ENCODE peak calls at places on chromosomes 5 and 9, in six cellular contexts. S, A, P, D, G and L are unnamed samples. For H3K36me3, the result is how much of the 10 kb centered on the place peaks cover.

GRCh38 chr9:14923701-14924100 is 13.5 kb upstream of the FREM1 start:
- DNase-seq in D (no peak), A (no peak), P (no peak), G (no peak), S (no peak), L (no peak)

GRCh38 chr9:99823392-99824377 is 2.0 kb downstream of the NR4A3 start:
- DNase-seq in P (no peak), G (peak), S (peak), D (peak), A (peak), L (no peak)

GRCh38 chr9:81671880-81672280 is 17.5 kb downstream of the TLE1 start:
- DNase-seq in P (no peak), G (no peak), D (no peak), A (peak), S (no peak), L (no peak)

GRCh38 chr9:111050819-111051218 is 12.5 kb upstream of the LPAR1 start:
- DNase-seq in P (no peak), G (no peak), S (no peak), D (no peak), A (no peak), L (no peak)

GRCh38 chr5:19977069-19977468 is 10.9 kb downstream of the CDH18 start:
- DNase-seq in D (no peak), P (no peak), A (no peak), G (no peak), S (no peak), L (no peak)

GRCh38 chr9:83622814-83623633 is at the start of gene IDNK:
- DNase-seq in D (peak), G (peak), S (peak), P (peak), A (peak), L (no peak)

GRCh38 chr5:74020488-74020887 is 394.5 kb downstream of the ARHGEF28 start:
- DNase-seq in A (no peak), G (no peak), D (no peak), P (no peak), S (no peak), L (no peak)

GRCh38 chr5:37208883-37209808 is 40.0 kb downstream of the CPLANE1 start:
- DNase-seq in G (no peak), D (peak), P (no peak), S (no peak), A (peak), L (no peak)

GRCh38 chr5:116013207-116013777 is 19.0 kb upstream of the ARL14EPL start:
- DNase-seq in P (no peak), G (no peak), A (no peak), D (no peak), S (no peak), L (no peak)

GRCh38 chr9:12784461-12785250 is 9.8 kb downstream of the LURAP1L start:
- DNase-seq in S (no peak), D (no peak), G (no peak), A (peak), P (peak), L (no peak)

GRCh38 chr5:113166285-113166684 is 189.7 kb downstream of the DCP2 start:
- DNase-seq in D (no peak), S (peak), A (no peak), P (no peak), G (no peak), L (no peak)

GRCh38 chr5:131381792-131382191 is 117.9 kb downstream of the CDC42SE2 start:
- DNase-seq in P (no peak), S (no peak), A (no peak), D (no peak), G (no peak), L (no peak)

GRCh38 chr5:175821790-175822211 is 49.6 kb upstream of the CPLX2 start:
- DNase-seq in D (no peak), A (no peak), G (no peak), S (no peak), P (peak), L (no peak)

GRCh38 chr5:148826082-148826971 is at the start of gene ADRB2:
- DNase-seq in D (peak), S (peak), P (peak), A (peak), G (peak), L (peak)

GRCh38 chr5:149913449-149914419 is 30.9 kb downstream of the PDE6A start:
- DNase-seq in G (no peak), P (no peak), A (no peak), D (no peak), S (no peak), L (no peak)

GRCh38 chr9:82548030-82548429 is 514.9 kb downstream of the RASEF start:
- DNase-seq in G (no peak), S (no peak), P (no peak), A (no peak), D (no peak), L (no peak)

GRCh38 chr9:70563437-70564204 is 149.2 kb upstream of the KLF9 start:
- DNase-seq in A (no peak), S (no peak), P (no peak), G (no peak), D (no peak), L (no peak)

GRCh38 chr9:79630521-79631403 is 59.0 kb downstream of the TLE4 start:
- DNase-seq in G (no peak), S (no peak), P (no peak), A (no peak), D (peak), L (no peak)

GRCh38 chr5:88304356-88304755 is 35.7 kb upstream of the TMEM161B start:
- DNase-seq in G (no peak), A (no peak), S (no peak), D (no peak), P (no peak), L (no peak)

GRCh38 chr5:67104859-67105258 is 91.7 kb downstream of the CD180 start:
- DNase-seq in P (no peak), S (no peak), G (no peak), A (no peak), D (no peak), L (no peak)

GRCh38 chr5:67105270-67105669 is 91.3 kb downstream of the CD180 start:
- DNase-seq in P (no peak), D (no peak), A (no peak), S (no peak), G (no peak), L (no peak)

GRCh38 chr5:67111779-67112178 is 84.8 kb downstream of the CD180 start:
- DNase-seq in G (no peak), D (no peak), P (no peak), S (no peak), A (no peak), L (no peak)

GRCh38 chr5:67102708-67103107 is 93.9 kb downstream of the CD180 start:
- DNase-seq in G (no peak), P (no peak), A (no peak), D (no peak), S (no peak), L (no peak)

DNA sequence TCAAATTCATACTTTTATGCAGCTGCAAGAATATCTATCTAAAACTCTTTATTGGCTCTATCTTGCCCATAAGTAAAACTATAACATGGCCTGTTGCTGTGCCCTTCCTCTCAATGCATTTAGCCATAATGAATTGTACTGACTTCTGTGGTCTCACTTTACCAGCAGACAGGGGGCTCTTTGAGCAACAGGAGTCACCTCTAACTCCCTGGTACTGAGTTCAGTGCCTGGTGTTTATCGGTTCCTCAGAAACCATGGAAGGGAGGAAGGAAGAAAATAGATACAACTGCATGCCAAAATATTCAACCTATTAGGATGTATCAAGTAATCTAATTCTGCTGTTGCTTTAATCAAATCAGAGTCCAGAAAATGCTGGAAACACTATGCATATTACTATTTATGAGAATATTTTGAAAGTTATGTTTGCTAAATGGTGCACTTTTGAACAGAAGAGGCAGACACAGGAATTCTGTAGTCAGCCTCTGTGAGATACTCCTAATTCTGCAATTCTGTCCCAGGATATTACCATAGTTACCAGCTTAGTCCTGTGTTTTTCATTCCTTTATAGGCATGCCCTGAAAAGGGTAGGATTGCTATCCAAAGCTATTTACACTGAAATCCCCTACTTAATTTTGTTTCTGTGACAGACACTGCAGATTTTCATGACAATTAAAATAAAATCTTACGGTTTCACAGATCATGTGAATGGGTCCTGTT is 89.8 kb downstream of the CD180 start:
- DNase-seq in S (no peak), G (peak), A (no peak), D (no peak), P (no peak), L (no peak)
- H3K36me3 ChIP-seq in S (under half), G (under half), A (under half), D (under half), P (under half), L (under half)

GRCh38 chr5:134813827-134814226 is 31.9 kb upstream of the C5orf24 start:
- DNase-seq in S (no peak), A (no peak), P (no peak), G (no peak), D (no peak), L (no peak)
- H3K36me3 ChIP-seq in S (half or more), A (under half), P (under half), G (half or more), D (half or more), L (under half)

DNA sequence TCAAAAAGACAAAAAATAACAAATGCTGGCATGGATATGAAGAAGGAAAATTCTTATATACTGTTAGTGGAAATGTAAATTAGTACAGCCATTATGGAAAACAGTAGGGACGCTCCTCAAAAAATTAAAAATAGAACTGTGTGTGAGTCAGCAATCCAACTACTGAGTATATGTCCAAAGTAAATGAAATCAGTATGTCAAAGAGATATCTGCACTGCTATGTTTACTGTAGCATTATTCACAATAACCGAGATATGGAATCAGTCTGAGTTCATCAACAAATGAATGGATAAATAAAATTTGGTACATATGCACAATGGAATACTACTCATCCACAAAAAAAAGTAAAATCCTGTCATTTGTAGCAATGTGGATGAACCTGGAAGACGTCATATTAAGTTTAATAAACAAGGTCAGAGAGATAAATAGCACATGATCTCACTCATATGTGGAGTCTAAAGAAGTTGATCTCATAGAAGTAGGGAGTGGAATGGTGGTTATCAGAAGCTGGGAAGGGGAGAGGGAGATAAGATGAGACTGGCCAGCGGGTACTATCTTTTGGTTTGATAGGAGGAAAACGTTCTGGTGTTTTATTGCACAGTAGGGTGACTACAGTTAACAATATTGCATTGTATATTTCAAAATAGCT is 16.7 kb upstream of the SHC3 start:
- DNase-seq in S (no peak), A (no peak), D (no peak), G (no peak), P (no peak), L (no peak)
- H3K36me3 ChIP-seq in S (under half), A (under half), D (under half), G (under half), P (under half), L (under half)

DNA sequence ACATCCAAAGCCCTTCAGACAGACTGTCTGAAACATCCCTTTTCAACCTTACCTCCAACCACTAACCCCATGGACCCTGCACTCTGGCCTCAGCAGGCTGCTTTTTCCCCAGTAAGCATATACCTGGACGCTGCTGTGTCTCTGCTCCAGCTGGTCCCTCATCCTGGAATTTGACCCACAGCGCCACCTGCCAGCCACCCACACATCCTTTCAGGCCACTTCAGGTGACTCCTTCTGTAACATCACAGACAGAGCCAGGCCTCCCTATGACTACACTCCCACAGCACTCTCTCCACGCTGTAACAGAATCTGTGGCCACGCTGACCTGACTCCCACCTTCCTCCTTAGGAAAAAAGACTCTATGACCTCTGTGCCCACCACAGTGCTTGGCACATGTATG is 3.4 kb downstream of the MGAT1 start:
- DNase-seq in P (no peak), A (no peak), D (no peak), S (peak), G (no peak), L (no peak)
- H3K36me3 ChIP-seq in P (under half), A (under half), D (under half), S (under half), G (under half), L (under half)